ENCODE peak calls at places on chromosomes 1 and 21, in nine cellular contexts. S, D, C, T, K, O, L, H and N are unnamed samples.

GRCh38 chr1:91697322-91698260 is 188.4 kb downstream of the TGFBR3 start:
- DNase-seq in S (no peak), D (no peak), C (no peak), T (no peak), K (peak; percentile 8), O (no peak), L (peak; percentile 24), H (peak; percentile 64), N (no peak)

GRCh38 chr1:212928323-212929281 is 21.7 kb upstream of the VASH2 start:
- DNase-seq in S (no peak), D (no peak), C (no peak), T (no peak), K (no peak), O (no peak), L (no peak), H (no peak), N (no peak)

GRCh38 chr1:35864813-35865212 is 18.2 kb upstream of the AGO1 start:
- DNase-seq in S (no peak), D (no peak), C (no peak), T (peak; percentile 26), K (no peak), O (no peak), L (no peak), H (no peak), N (no peak)

GRCh38 chr1:32208891-32209309 is at the start of gene DCDC2B:
- DNase-seq in S (no peak), D (peak; percentile 96), C (peak; percentile 36), T (no peak), K (no peak), O (peak; percentile 37), L (no peak), H (peak; percentile 59), N (no peak)

GRCh38 chr1:115908565-115909334 is 67.6 kb upstream of the SLC22A15 start:
- DNase-seq in S (no peak), D (no peak), C (peak; percentile 68), T (no peak), K (no peak), O (no peak), L (no peak), H (no peak), N (no peak)

GRCh38 chr1:170494369-170494768 is 37.6 kb upstream of the GORAB start:
- DNase-seq in S (no peak), D (peak; percentile 21), C (peak; percentile 7), T (peak; percentile 39), K (no peak), O (peak; percentile 84), L (no peak), H (peak; percentile 37), N (no peak)

GRCh38 chr1:247147781-247148180 is 24.0 kb downstream of the ZNF124 start:
- DNase-seq in S (no peak), D (no peak), C (no peak), T (no peak), K (no peak), O (no peak), L (no peak), H (peak; percentile 2), N (no peak)

GRCh38 chr1:30714536-30715090 is 8.8 kb downstream of the MATN1 start:
- DNase-seq in S (no peak), D (no peak), C (no peak), T (no peak), K (no peak), O (no peak), L (no peak), H (no peak), N (no peak)

GRCh38 chr1:67009792-67010191 is 44.2 kb downstream of the SLC35D1 start:
- DNase-seq in S (no peak), D (no peak), C (no peak), T (no peak), K (no peak), O (no peak), L (no peak), H (no peak), N (no peak)

GRCh38 chr1:93569479-93569878 is 112.2 kb downstream of the BCAR3 start:
- DNase-seq in S (no peak), D (no peak), C (no peak), T (no peak), K (no peak), O (no peak), L (no peak), H (no peak), N (no peak)

GRCh38 chr1:44059956-44060355 is 28.7 kb upstream of the SLC6A9 start:
- DNase-seq in S (no peak), D (no peak), C (no peak), T (no peak), K (no peak), O (peak; percentile 27), L (no peak), H (no peak), N (no peak)

GRCh38 chr21:32604484-32604883 is 7.7 kb downstream of the CFAP298 start:
- DNase-seq in S (no peak), D (peak; percentile 26), C (no peak), T (no peak), K (no peak), O (no peak), L (no peak), H (no peak), N (no peak)

GRCh38 chr1:78043436-78043835 is 2.3 kb upstream of the GIPC2 start:
- DNase-seq in S (no peak), D (no peak), C (no peak), T (no peak), K (no peak), O (no peak), L (no peak), H (no peak), N (no peak)

GRCh38 chr1:235468970-235469369 is 35.3 kb downstream of the B3GALNT2 start:
- DNase-seq in S (no peak), D (no peak), C (no peak), T (no peak), K (no peak), O (peak; percentile 84), L (no peak), H (peak; percentile 75), N (no peak)

GRCh38 chr1:88892146-88892877 is 945 bp upstream of the GTF2B start:
- DNase-seq in S (no peak), D (peak; percentile 95), C (no peak), T (peak; percentile 89), K (no peak), O (peak; percentile 88), L (no peak), H (peak; percentile 75), N (no peak)

GRCh38 chr1:117122297-117123025 is 912 bp upstream of the TRIM45 start:
- DNase-seq in S (no peak), D (no peak), C (no peak), T (no peak), K (no peak), O (no peak), L (no peak), H (no peak), N (no peak)

GRCh38 chr1:77504986-77505385 is 177.5 kb downstream of the ZZZ3 start:
- DNase-seq in S (no peak), D (no peak), C (no peak), T (peak; percentile 47), K (no peak), O (no peak), L (no peak), H (peak; percentile 7), N (no peak)

GRCh38 chr1:54312874-54313316 is 93.3 kb downstream of the SSBP3 start:
- DNase-seq in S (no peak), D (no peak), C (no peak), T (no peak), K (no peak), O (peak; percentile 71), L (no peak), H (peak; percentile 83), N (no peak)

GRCh38 chr1:41678141-41678878 is 193.8 kb upstream of the EDN2 start:
- DNase-seq in S (no peak), D (no peak), C (no peak), T (peak; percentile 60), K (no peak), O (no peak), L (no peak), H (peak; percentile 76), N (no peak)

GRCh38 chr1:161198877-161199431 is at the start of gene ADAMTS4:
- DNase-seq in S (no peak), D (no peak), C (peak; percentile 92), T (no peak), K (no peak), O (no peak), L (no peak), H (peak; percentile 77), N (no peak)

GRCh38 chr21:46182548-46183336 is 1.5 kb downstream of the SPATC1L start:
- DNase-seq in S (no peak), D (no peak), C (no peak), T (no peak), K (no peak), O (no peak), L (no peak), H (no peak), N (no peak)

GRCh38 chr1:161506336-161507223 is 1.3 kb downstream of the FCGR2A start:
- DNase-seq in S (no peak), D (peak; percentile 38), C (peak; percentile 26), T (peak; percentile 93), K (no peak), O (no peak), L (no peak), H (peak; percentile 82), N (no peak)

GRCh38 chr1:35451125-35451528 is 106.1 kb downstream of the KIAA0319L start:
- DNase-seq in S (peak; percentile 68), D (peak; percentile 61), C (peak; percentile 91), T (peak; percentile 81), K (peak; percentile 60), O (peak; percentile 57), L (peak; percentile 73), H (peak; percentile 90), N (peak; percentile 66)

GRCh38 chr1:51433269-51433971 is 85.6 kb downstream of the EPS15 start:
- DNase-seq in S (no peak), D (no peak), C (no peak), T (peak; percentile 39), K (no peak), O (peak; percentile 10), L (no peak), H (peak; percentile 44), N (no peak)

GRCh38 chr1:111274653-111275052 is 16.0 kb upstream of the CHIA start:
- DNase-seq in S (no peak), D (no peak), C (no peak), T (no peak), K (no peak), O (no peak), L (no peak), H (no peak), N (no peak)

GRCh38 chr1:84152649-84153056 is 8.6 kb downstream of the PRKACB start:
- DNase-seq in S (no peak), D (no peak), C (no peak), T (no peak), K (no peak), O (no peak), L (no peak), H (peak; percentile 69), N (no peak)

GRCh38 chr21:16117331-16117730 is 387.5 kb downstream of the USP25 start:
- DNase-seq in S (no peak), D (no peak), C (no peak), T (no peak), K (no peak), O (no peak), L (no peak), H (peak; percentile 65), N (no peak)

GRCh38 chr1:176670853-176671252 is 207.9 kb downstream of the PAPPA2 start:
- DNase-seq in S (no peak), D (no peak), C (no peak), T (no peak), K (no peak), O (no peak), L (no peak), H (no peak), N (no peak)

GRCh38 chr1:61639218-61639617 is 85.7 kb downstream of the TM2D1 start:
- DNase-seq in S (no peak), D (peak; percentile 45), C (no peak), T (no peak), K (no peak), O (no peak), L (no peak), H (no peak), N (no peak)

GRCh38 chr21:27329255-27329851 is 362.5 kb upstream of the ADAMTS5 start:
- DNase-seq in S (no peak), D (no peak), C (no peak), T (no peak), K (no peak), O (no peak), L (no peak), H (peak; percentile 64), N (no peak)

GRCh38 chr1:212677136-212677535 is 22.5 kb downstream of the BATF3 start:
- DNase-seq in S (no peak), D (no peak), C (no peak), T (no peak), K (no peak), O (no peak), L (no peak), H (no peak), N (no peak)